ENCODE peak calls at places on chromosome 6, in six cellular contexts. Y, X, V, Z, H and B are unnamed samples.

GRCh38 chr6:6656287-6656686 is 67.8 kb downstream of the LY86 start:
- DNase-seq in V (no peak), Y (no peak), H (no peak), X (no peak), Z (no peak), B (no peak)

GRCh38 chr6:125102411-125102810 is 51.2 kb upstream of the TPD52L1 start:
- DNase-seq in Z (no peak), H (no peak), Y (no peak), X (peak), V (no peak), B (no peak)

GRCh38 chr6:47416396-47417345 is 60.9 kb upstream of the CD2AP start:
- DNase-seq in Y (no peak), H (no peak), V (no peak), X (no peak), Z (no peak), B (no peak)

GRCh38 chr6:168599769-168600330 is 158.9 kb downstream of the SMOC2 start:
- DNase-seq in X (no peak), Z (no peak), H (no peak), V (no peak), Y (no peak), B (no peak)

GRCh38 chr6:137013738-137014602 is 30.8 kb downstream of the IL20RA start:
- DNase-seq in H (no peak), X (peak), Z (no peak), V (no peak), Y (no peak), B (peak)

GRCh38 chr6:44733868-44734267 is 346.4 kb downstream of the CDC5L start:
- DNase-seq in X (peak), Y (no peak), V (no peak), H (no peak), Z (no peak), B (no peak)

GRCh38 chr6:96659084-96659845 is 96.3 kb downstream of the FHL5 start:
- DNase-seq in Y (no peak), X (no peak), H (no peak), V (no peak), Z (no peak), B (no peak)

GRCh38 chr6:153511896-153512496 is 380.9 kb upstream of the RGS17 start:
- DNase-seq in X (peak), H (no peak), Z (peak), Y (no peak), V (peak), B (no peak)

GRCh38 chr6:34919651-34920050 is 30.6 kb downstream of the ANKS1A start:
- DNase-seq in H (no peak), X (peak), Z (no peak), V (no peak), Y (no peak), B (no peak)

GRCh38 chr6:30508890-30509736 is 19.8 kb downstream of the HLA-E start:
- DNase-seq in H (no peak), Z (no peak), V (no peak), Y (no peak), X (peak), B (no peak)

GRCh38 chr6:41901882-41902519 is 6.8 kb upstream of the USP49 start:
- DNase-seq in H (no peak), Z (no peak), Y (no peak), X (peak), V (no peak), B (no peak)

GRCh38 chr6:74731204-74731603 is 474.6 kb downstream of the COL12A1 start:
- DNase-seq in X (peak), H (no peak), V (no peak), Z (no peak), Y (no peak), B (no peak)

GRCh38 chr6:91715171-91715805 is 1128.4 kb upstream of the MAP3K7 start:
- DNase-seq in H (no peak), X (no peak), V (no peak), Z (no peak), Y (no peak), B (no peak)

GRCh38 chr6:124223596-124223995 is 419.9 kb downstream of the NKAIN2 start:
- DNase-seq in H (no peak), Y (no peak), X (peak), Z (no peak), V (no peak), B (no peak)

GRCh38 chr6:169766232-169766631 is 14.8 kb downstream of the ERMARD start:
- DNase-seq in Z (no peak), X (no peak), H (no peak), Y (no peak), V (no peak), B (no peak)

GRCh38 chr6:30013296-30013922 is 47.7 kb upstream of the POLR1H start:
- DNase-seq in Y (no peak), Z (peak), H (peak), V (peak), X (peak), B (no peak)

GRCh38 chr6:8085053-8085511 is 17.3 kb downstream of the EEF1E1 start:
- DNase-seq in Z (no peak), X (peak), V (no peak), Y (peak), H (no peak), B (peak)

GRCh38 chr6:79710127-79710526 is 79.0 kb downstream of the SH3BGRL2 start:
- DNase-seq in V (no peak), Y (no peak), H (peak), Z (no peak), X (no peak), B (no peak)

GRCh38 chr6:156348376-156348775 is 428.8 kb upstream of the ARID1B start:
- DNase-seq in X (no peak), H (no peak), V (no peak), Z (no peak), Y (no peak), B (no peak)

GRCh38 chr6:144353871-144354314 is 68.8 kb downstream of the UTRN start:
- DNase-seq in H (no peak), X (no peak), Z (no peak), V (no peak), Y (no peak), B (no peak)

GRCh38 chr6:108526739-108527174 is 34.0 kb upstream of the FOXO3 start:
- DNase-seq in Y (no peak), X (peak), V (no peak), H (no peak), Z (no peak), B (no peak)

GRCh38 chr6:150664091-150664490 is 64.4 kb downstream of the PLEKHG1 start:
- DNase-seq in V (no peak), Y (no peak), H (no peak), X (no peak), Z (no peak), B (no peak)

GRCh38 chr6:150670311-150670710 is 70.6 kb downstream of the PLEKHG1 start:
- DNase-seq in V (no peak), X (no peak), Y (no peak), H (no peak), Z (no peak), B (no peak)

GRCh38 chr6:150668882-150669476 is 69.3 kb downstream of the PLEKHG1 start:
- DNase-seq in Z (no peak), V (no peak), X (peak), H (no peak), Y (no peak), B (no peak)

GRCh38 chr6:150666071-150666470 is 66.4 kb downstream of the PLEKHG1 start:
- DNase-seq in Y (no peak), H (no peak), X (peak), V (no peak), Z (no peak), B (no peak)

DNA sequence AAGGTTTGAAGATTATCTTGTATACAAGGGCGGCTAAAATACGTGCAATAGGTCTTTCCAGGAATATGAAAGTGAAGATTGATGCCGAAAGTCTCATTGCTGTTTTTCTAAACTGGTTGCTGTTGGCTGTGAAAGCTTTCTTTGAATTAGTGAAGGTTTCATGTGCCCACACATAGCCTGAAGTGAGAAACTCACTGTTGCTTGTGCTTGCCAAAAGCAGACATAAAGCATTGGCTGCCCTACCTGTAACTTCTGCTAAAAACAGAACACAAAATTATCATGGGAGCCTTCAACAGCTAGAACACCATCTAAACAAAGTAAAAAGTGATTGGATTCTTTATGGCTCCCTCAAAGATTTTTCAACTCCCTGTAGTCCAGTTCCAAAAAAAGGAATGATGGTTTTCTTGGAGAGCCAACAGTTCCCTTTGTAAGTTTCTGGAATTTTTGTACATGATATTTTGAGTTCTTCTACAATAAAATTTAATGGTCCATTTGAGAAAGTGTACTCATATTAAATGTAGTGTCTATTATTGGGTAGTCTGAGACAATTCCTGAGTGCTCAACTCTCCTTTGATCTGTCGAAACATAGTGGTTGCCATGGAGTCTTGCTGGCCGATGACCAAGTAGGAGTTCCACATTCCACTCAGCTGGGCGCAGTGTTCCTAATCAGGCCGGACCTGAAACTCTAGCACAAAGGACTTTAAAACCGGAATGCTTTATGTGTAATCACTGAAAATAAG is 68.5 kb downstream of the PLEKHG1 start:
- DNase-seq in V (peak), Z (peak), X (peak), H (peak), Y (peak), B (peak)
- TF ChIP-seq CTCF in V (no peak), Z (peak), X (peak), H (no peak), Y (peak), B (peak)

DNA sequence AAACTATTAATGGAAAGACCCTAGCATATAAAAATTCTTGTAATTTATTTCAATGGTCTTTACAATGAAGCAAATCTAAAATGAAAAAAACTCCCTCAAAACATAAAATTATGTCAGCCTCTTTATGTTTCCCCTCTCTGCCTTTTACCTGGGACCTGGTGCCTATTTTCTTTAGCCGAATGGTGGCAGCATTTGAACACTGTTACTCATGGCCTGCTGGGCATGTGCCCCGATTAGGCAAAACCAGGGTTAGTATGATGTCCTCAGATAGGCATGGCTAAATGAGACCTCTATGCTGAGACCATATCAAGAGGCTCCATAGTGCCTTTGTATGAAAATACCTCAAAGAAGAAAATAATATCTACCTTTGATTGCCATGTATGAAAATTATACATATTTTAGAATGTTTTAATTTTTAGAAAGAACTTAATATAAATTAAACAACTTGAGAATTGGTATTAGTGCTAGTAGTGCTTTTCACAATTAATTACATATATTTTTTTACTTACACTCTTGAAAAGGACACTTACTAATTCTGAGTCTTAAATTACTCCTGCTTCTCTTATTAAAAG is 22.5 kb upstream of the C6orf58 start:
- DNase-seq in Y (no peak), V (no peak), H (no peak), Z (no peak), X (peak), B (no peak)
- TF ChIP-seq CTCF in Y (peak), V (no peak), H (no peak), Z (peak), X (peak), B (peak)

GRCh38 chr6:128333581-128334223 is 186.7 kb downstream of the PTPRK start:
- DNase-seq in H (no peak), V (no peak), X (peak), Y (no peak), Z (no peak), B (no peak)

GRCh38 chr6:128323011-128323410 is 197.4 kb downstream of the PTPRK start:
- DNase-seq in H (no peak), V (no peak), X (no peak), Y (no peak), Z (no peak), B (no peak)

GRCh38 chr6:128327890-128328289 is 192.5 kb downstream of the PTPRK start:
- DNase-seq in Z (no peak), Y (no peak), V (no peak), X (peak), H (no peak), B (no peak)
- TF ChIP-seq CTCF in Z (peak), Y (peak), V (no peak), X (peak), H (peak), B (peak)

GRCh38 chr6:135675862-135676261 is 175.6 kb upstream of the PDE7B start:
- DNase-seq in H (no peak), Z (peak), V (peak), X (peak), Y (no peak), B (no peak)
- TF ChIP-seq CTCF in H (no peak), Z (peak), V (peak), X (no peak), Y (no peak), B (no peak)

DNA sequence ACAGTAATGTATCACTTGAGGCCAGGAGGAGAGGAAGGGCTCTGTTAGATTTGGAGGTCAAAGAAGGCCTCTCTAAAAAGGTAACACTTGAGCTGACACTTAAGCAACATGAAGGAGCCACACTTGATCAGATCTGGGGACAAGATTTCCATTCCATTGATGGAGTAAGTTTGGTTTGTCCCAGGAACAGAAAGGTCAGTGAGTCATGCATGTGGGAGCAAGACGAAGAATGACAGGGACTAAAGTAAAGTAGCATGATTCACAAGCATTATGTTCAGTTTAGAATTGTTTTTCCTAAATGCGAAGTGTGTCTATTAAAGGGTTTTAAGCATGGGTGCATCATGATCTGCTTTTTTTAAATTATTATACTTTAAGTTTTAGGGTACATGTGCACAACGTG is 47.4 kb downstream of the COL21A1 start:
- DNase-seq in Y (no peak), V (no peak), X (no peak), H (no peak), Z (no peak), B (no peak)
- TF ChIP-seq CTCF in Y (no peak), V (no peak), X (no peak), H (no peak), Z (no peak), B (no peak)